ENCODE peak calls at places on chromosomes 2 and 18, in four cellular contexts. V is H4, X is iris pigment epithelial cell, J is non-pigmented ciliary epithelial cell. K is an unnamed sample.

GRCh38 chr2:2699117-2699497 is 368.0 kb upstream of the MYT1L start:
- DNase-seq in J (no peak), V (no peak), X (no peak), K (no peak)

GRCh38 chr18:13395577-13395976 is 177.0 kb downstream of the LDLRAD4 start:
- DNase-seq in X (no peak), J (no peak), V (no peak), K (no peak)

GRCh38 chr2:224885836-224886547 is 156.3 kb downstream of the DOCK10 start:
- DNase-seq in J (peak; percentile 58), X (peak; percentile 95), V (no peak), K (no peak)

GRCh38 chr2:234406085-234406484 is 90.8 kb downstream of the ARL4C start:
- DNase-seq in J (no peak), X (no peak), V (no peak), K (no peak)

GRCh38 chr2:232456296-232457120 is 555 bp downstream of the ALPI start:
- DNase-seq in J (no peak), V (no peak), X (no peak), K (no peak)

GRCh38 chr2:45951025-45951737 is 299.7 kb downstream of the PRKCE start:
- DNase-seq in V (no peak), J (no peak), X (no peak), K (no peak)

GRCh38 chr2:189304360-189304759 is 124.8 kb upstream of the COL5A2 start:
- DNase-seq in J (no peak), V (no peak), X (no peak), K (no peak)

GRCh38 chr2:29202819-29203495 is 87.7 kb downstream of the CLIP4 start:
- DNase-seq in V (no peak), J (no peak), X (no peak), K (no peak)

GRCh38 chr2:149527998-149528775 is 59.4 kb downstream of the MMADHC start:
- DNase-seq in V (no peak), X (no peak), J (no peak), K (peak; percentile 65)

GRCh38 chr2:19104503-19104902 is 253.9 kb downstream of the OSR1 start:
- DNase-seq in V (no peak), J (no peak), X (no peak), K (no peak)

GRCh38 chr18:5051207-5051606 is 145.8 kb downstream of the AKAIN1 start:
- DNase-seq in V (no peak), X (no peak), J (no peak), K (no peak)

GRCh38 chr2:111069722-111070121 is 51.0 kb upstream of the BCL2L11 start:
- DNase-seq in V (no peak), X (no peak), J (no peak), K (no peak)